ENCODE peak calls at places on chromosome 9, in four cellular contexts. X is ovary, M is esophagus squamous epithelium, B is HCT116. A is an unnamed sample.

GRCh38 chr9:103899836-103900235 is 194.3 kb upstream of the SMC2 start:
- DNase-seq in X (no peak), M (no peak), B (no peak), A (no peak)

GRCh38 chr9:95315108-95315746 is 2.3 kb downstream of the FANCC start:
- DNase-seq in X (no peak), M (no peak), B (no peak), A (no peak)

GRCh38 chr9:27573699-27574265 is 501 bp upstream of the C9orf72 start:
- DNase-seq in X (peak; percentile 93), M (peak; percentile 96), B (peak; percentile 100), A (peak; percentile 97)

GRCh38 chr9:37806271-37806670 is 5.7 kb downstream of the DCAF10 start:
- DNase-seq in X (no peak), M (no peak), B (no peak), A (no peak)

GRCh38 chr9:70259512-70259802 is 679 bp downstream of the SMC5 start:
- DNase-seq in X (no peak), M (no peak), B (no peak), A (no peak)

GRCh38 chr9:107712390-107712789 is 222.8 kb upstream of the KLF4 start:
- DNase-seq in X (no peak), M (no peak), B (peak; percentile 77), A (no peak)

GRCh38 chr9:124040935-124041816 is 29.6 kb downstream of the LHX2 start:
- DNase-seq in X (peak; percentile 24), M (no peak), B (no peak), A (no peak)

GRCh38 chr9:15127831-15128230 is 179.2 kb downstream of the TTC39B start:
- DNase-seq in X (no peak), M (no peak), B (no peak), A (no peak)

GRCh38 chr9:133564451-133564850 is 29.9 kb downstream of the ADAMTSL2 start:
- DNase-seq in X (no peak), M (no peak), B (no peak), A (no peak)

GRCh38 chr9:122127396-122127798 is 32.2 kb downstream of the NDUFA8 start:
- DNase-seq in X (no peak), M (no peak), B (no peak), A (no peak)

GRCh38 chr9:120891255-120891954 is 14.4 kb upstream of the PHF19 start:
- DNase-seq in X (no peak), M (no peak), B (no peak), A (no peak)

GRCh38 chr9:75087279-75087823 is 604 bp downstream of the NMRK1 start:
- DNase-seq in X (peak; percentile 43), M (no peak), B (no peak), A (no peak)

GRCh38 chr9:7592321-7593319 is 207.0 kb downstream of the DMAC1 start:
- DNase-seq in X (no peak), M (no peak), B (no peak), A (no peak)
- H3K4me3 ChIP-seq in X (no peak overlapping the region), M (no peak overlapping the region), B (no peak overlapping the region), A (no peak overlapping the region)

GRCh38 chr9:113257863-113258262 is 17.5 kb downstream of the CDC26 start:
- DNase-seq in X (no peak), M (no peak), B (no peak), A (no peak)
- H3K4me1 ChIP-seq in X (no peaks in the 10 kb centered on the region), M (no peaks in the 10 kb centered on the region), B (no peaks in the 10 kb centered on the region), A (no peaks in the 10 kb centered on the region)

GRCh38 chr9:113018247-113018646 is 6.3 kb upstream of the ZNF883 start:
- DNase-seq in X (no peak), M (no peak), B (no peak), A (no peak)
- H3K9me3 ChIP-seq in X (peaks cover 5% of the 10 kb centered on the region), M (peaks cover 50% of the 10 kb centered on the region), B (no peaks in the 10 kb centered on the region), A (no peaks in the 10 kb centered on the region)

GRCh38 chr9:128733256-128733655 is 9.3 kb upstream of the ZDHHC12 start:
- DNase-seq in X (peak; percentile 52), M (no peak), B (peak; percentile 93), A (peak; percentile 91)
- H3K4me3 ChIP-seq in X (no peak overlapping the region), M (no peak overlapping the region), B (no peak overlapping the region), A (no peak overlapping the region)

GRCh38 chr9:129886226-129887174 is 51.2 kb downstream of the USP20 start:
- DNase-seq in X (no peak), M (no peak), B (no peak), A (no peak)
- H3K4me1 ChIP-seq in X (peaks cover 9% of the 10 kb centered on the region), M (peaks cover 80% of the 10 kb centered on the region), B (peaks cover 22% of the 10 kb centered on the region), A (peaks cover 15% of the 10 kb centered on the region)

GRCh38 chr9:40913928-40914673 is 214.4 kb downstream of the FOXD4L6 start:
- DNase-seq in X (no peak), M (no peak), B (no peak), A (no peak)

GRCh38 chr9:40907657-40908624 is 220.5 kb downstream of the FOXD4L6 start:
- DNase-seq in X (no peak), M (no peak), B (no peak), A (no peak)

GRCh38 chr9:40911647-40912046 is 216.8 kb downstream of the FOXD4L6 start:
- DNase-seq in X (no peak), M (no peak), B (no peak), A (no peak)

GRCh38 chr9:40913096-40913719 is 215.3 kb downstream of the FOXD4L6 start:
- DNase-seq in X (no peak), M (no peak), B (no peak), A (no peak)

GRCh38 chr9:40909821-40910220 is 218.7 kb downstream of the FOXD4L6 start:
- DNase-seq in X (no peak), M (no peak), B (no peak), A (no peak)
- H3K9me3 ChIP-seq in X (peaks cover 85% of the 10 kb centered on the region), M (peaks cover 100% of the 10 kb centered on the region), B (peaks cover 3% of the 10 kb centered on the region), A (no peaks in the 10 kb centered on the region)

DNA sequence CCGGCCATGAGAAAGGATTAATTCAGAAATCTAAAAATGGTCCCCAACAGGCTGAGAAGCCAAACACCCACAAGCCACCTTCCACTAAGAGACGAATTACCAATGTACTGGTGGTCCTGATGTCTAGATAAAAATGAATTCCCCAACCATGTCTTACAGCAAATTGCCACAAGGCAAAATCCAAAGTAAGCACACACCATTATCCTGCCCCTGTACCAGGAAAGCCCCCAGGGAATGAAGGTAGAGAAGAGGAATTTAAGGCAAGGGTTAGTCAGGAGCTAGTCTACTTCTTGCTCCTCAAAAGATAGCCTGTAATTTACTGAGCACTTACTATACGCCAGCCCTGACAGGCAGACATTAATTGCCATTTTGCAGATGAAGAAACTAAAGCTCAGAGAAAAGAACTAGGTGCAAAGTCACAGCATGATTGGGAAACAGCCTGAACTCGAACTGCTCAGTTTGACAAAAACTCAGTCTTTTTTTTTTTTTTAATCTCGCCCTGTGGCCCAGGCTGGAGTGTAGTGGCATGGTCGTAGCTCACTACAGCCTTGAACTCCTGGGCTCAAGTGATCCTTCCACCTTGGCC is 64.3 kb downstream of the RAPGEF1 start:
- DNase-seq in X (no peak), M (no peak), B (no peak), A (no peak)
- H3K4me3 ChIP-seq in X (no peak overlapping the region), M (peak overlapping the region; percentile 37), B (no peak overlapping the region), A (no peak overlapping the region)

GRCh38 chr9:14107495-14107894 is 206.4 kb downstream of the NFIB start:
- DNase-seq in X (no peak), M (no peak), B (no peak), A (no peak)

GRCh38 chr9:14103115-14103514 is 210.8 kb downstream of the NFIB start:
- DNase-seq in X (no peak), M (no peak), B (no peak), A (no peak)

GRCh38 chr9:14107977-14108376 is 206.0 kb downstream of the NFIB start:
- DNase-seq in X (no peak), M (no peak), B (no peak), A (no peak)

GRCh38 chr9:14106699-14107098 is 207.2 kb downstream of the NFIB start:
- DNase-seq in X (no peak), M (no peak), B (no peak), A (no peak)

DNA sequence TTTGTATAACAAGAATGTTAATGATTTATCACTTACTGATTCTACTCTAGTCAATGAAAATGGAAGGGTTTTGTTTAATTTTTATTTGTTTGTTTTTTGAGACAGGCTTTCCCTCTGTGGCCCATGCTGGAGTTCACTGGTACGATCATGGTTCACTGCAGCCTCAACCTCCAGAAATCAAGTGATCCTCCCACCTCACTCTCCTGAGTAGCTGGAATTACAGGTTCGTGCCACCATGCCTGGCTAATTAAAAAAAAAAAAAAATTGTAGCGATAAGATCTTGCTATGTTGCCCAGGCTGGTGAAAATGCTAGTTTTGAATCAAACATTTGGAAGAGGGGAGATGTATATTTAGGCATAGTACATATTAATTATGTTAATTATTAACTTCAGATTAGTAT is 209.4 kb downstream of the NFIB start:
- DNase-seq in X (no peak), M (no peak), B (no peak), A (no peak)
- H3K4me1 ChIP-seq in X (no peaks in the 10 kb centered on the region), M (peaks cover 14% of the 10 kb centered on the region), B (no peaks in the 10 kb centered on the region), A (peaks cover 39% of the 10 kb centered on the region)

GRCh38 chr9:93321220-93321610 is 130.3 kb upstream of the FAM120A start:
- DNase-seq in X (no peak), M (no peak), B (no peak), A (no peak)

GRCh38 chr9:93325307-93326035 is 126.0 kb upstream of the FAM120A start:
- DNase-seq in X (no peak), M (no peak), B (no peak), A (no peak)

GRCh38 chr9:93326056-93326455 is 125.4 kb upstream of the FAM120A start:
- DNase-seq in X (no peak), M (no peak), B (no peak), A (no peak)

GRCh38 chr9:93326654-93327053 is 124.8 kb upstream of the FAM120A start:
- DNase-seq in X (no peak), M (no peak), B (no peak), A (no peak)

GRCh38 chr9:93324191-93324834 is 127.2 kb upstream of the FAM120A start:
- DNase-seq in X (no peak), M (no peak), B (no peak), A (no peak)
- H3K9me3 ChIP-seq in X (no peaks in the 10 kb centered on the region), M (no peaks in the 10 kb centered on the region), B (no peaks in the 10 kb centered on the region), A (no peaks in the 10 kb centered on the region)